ENCODE peak calls at places on chromosome 11, in five cellular contexts. One of them, this sample, is unnamed.

GRCh38 chr11:92667446-92668165 is 301.8 kb upstream of the MTNR1B start:
- DNase-seq in tibial nerve: no peak
- DNase-seq in CD4-positive, alpha-beta memory T cell: no peak
- DNase-seq in endothelial cell: no peak
- DNase-seq in caudate nucleus: no peak
- DNase-seq in this sample: no peak

GRCh38 chr11:35394941-35395340 is 24.4 kb downstream of the SLC1A2 start:
- DNase-seq in CD4-positive, alpha-beta memory T cell: no peak
- DNase-seq in tibial nerve: no peak
- DNase-seq in endothelial cell: no peak
- DNase-seq in caudate nucleus: no peak
- DNase-seq in this sample: no peak

GRCh38 chr11:73894725-73895335 is 18.0 kb downstream of the PAAF1 start:
- DNase-seq in tibial nerve: no peak
- DNase-seq in endothelial cell: no peak
- DNase-seq in caudate nucleus: no peak
- DNase-seq in CD4-positive, alpha-beta memory T cell: no peak
- DNase-seq in this sample: no peak

GRCh38 chr11:62602141-62603071 is 741 bp upstream of the MTA2 start:
- DNase-seq in tibial nerve: peak
- DNase-seq in CD4-positive, alpha-beta memory T cell: no peak
- DNase-seq in endothelial cell: peak
- DNase-seq in caudate nucleus: peak
- DNase-seq in this sample: no peak

GRCh38 chr11:72962084-72962483 is 147.9 kb downstream of the ATG16L2 start:
- DNase-seq in CD4-positive, alpha-beta memory T cell: no peak
- DNase-seq in caudate nucleus: no peak
- DNase-seq in endothelial cell: no peak
- DNase-seq in tibial nerve: no peak
- DNase-seq in this sample: no peak

GRCh38 chr11:70783821-70784220 is 385.5 kb downstream of the CTTN start:
- DNase-seq in endothelial cell: no peak
- DNase-seq in tibial nerve: no peak
- DNase-seq in caudate nucleus: no peak
- DNase-seq in CD4-positive, alpha-beta memory T cell: no peak
- DNase-seq in this sample: no peak

GRCh38 chr11:62171261-62171723 is 18.7 kb upstream of the SCGB1D1 start:
- DNase-seq in CD4-positive, alpha-beta memory T cell: peak
- DNase-seq in tibial nerve: peak
- DNase-seq in endothelial cell: peak
- DNase-seq in caudate nucleus: no peak
- DNase-seq in this sample: peak

GRCh38 chr11:44977493-44977984 is 26.9 kb upstream of the TP53I11 start:
- DNase-seq in tibial nerve: no peak
- DNase-seq in endothelial cell: peak
- DNase-seq in caudate nucleus: no peak
- DNase-seq in CD4-positive, alpha-beta memory T cell: no peak
- DNase-seq in this sample: no peak

GRCh38 chr11:33893711-33894401 is 2.0 kb upstream of the LMO2 start:
- DNase-seq in endothelial cell: no peak
- DNase-seq in caudate nucleus: no peak
- DNase-seq in tibial nerve: no peak
- DNase-seq in CD4-positive, alpha-beta memory T cell: peak
- DNase-seq in this sample: peak

GRCh38 chr11:102007567-102008437 is 39.4 kb upstream of the CFAP300 start:
- DNase-seq in endothelial cell: no peak
- DNase-seq in CD4-positive, alpha-beta memory T cell: no peak
- DNase-seq in tibial nerve: no peak
- DNase-seq in caudate nucleus: no peak
- DNase-seq in this sample: peak

GRCh38 chr11:43631732-43632131 is 48.8 kb upstream of the HSD17B12 start:
- DNase-seq in endothelial cell: no peak
- DNase-seq in tibial nerve: no peak
- DNase-seq in caudate nucleus: no peak
- DNase-seq in CD4-positive, alpha-beta memory T cell: no peak
- DNase-seq in this sample: no peak

GRCh38 chr11:130371004-130371590 is 56.4 kb upstream of the ZBTB44 start:
- DNase-seq in tibial nerve: no peak
- DNase-seq in CD4-positive, alpha-beta memory T cell: no peak
- DNase-seq in caudate nucleus: no peak
- DNase-seq in endothelial cell: no peak
- DNase-seq in this sample: no peak

GRCh38 chr11:15770798-15771414 is 585.4 kb downstream of the SOX6 start:
- DNase-seq in tibial nerve: peak
- DNase-seq in caudate nucleus: no peak
- DNase-seq in CD4-positive, alpha-beta memory T cell: no peak
- DNase-seq in endothelial cell: peak
- DNase-seq in this sample: no peak

GRCh38 chr11:82996966-82997606 is 74.6 kb downstream of the RAB30 start:
- DNase-seq in CD4-positive, alpha-beta memory T cell: no peak
- DNase-seq in tibial nerve: no peak
- DNase-seq in endothelial cell: no peak
- DNase-seq in caudate nucleus: no peak
- DNase-seq in this sample: peak

GRCh38 chr11:9219572-9219971 is 45.6 kb downstream of the DENND5A start:
- DNase-seq in caudate nucleus: no peak
- DNase-seq in tibial nerve: peak
- DNase-seq in endothelial cell: no peak
- DNase-seq in CD4-positive, alpha-beta memory T cell: no peak
- DNase-seq in this sample: no peak

GRCh38 chr11:114066046-114066648 is 6.6 kb downstream of the ZBTB16 start:
- DNase-seq in caudate nucleus: no peak
- DNase-seq in endothelial cell: no peak
- DNase-seq in CD4-positive, alpha-beta memory T cell: peak
- DNase-seq in tibial nerve: no peak
- DNase-seq in this sample: no peak

GRCh38 chr11:197741-198235 is 4.9 kb downstream of the SCGB1C1 start:
- DNase-seq in endothelial cell: no peak
- DNase-seq in CD4-positive, alpha-beta memory T cell: no peak
- DNase-seq in caudate nucleus: no peak
- DNase-seq in tibial nerve: no peak
- DNase-seq in this sample: no peak

GRCh38 chr11:46868912-46869311 is 22.8 kb upstream of the CKAP5 start:
- DNase-seq in CD4-positive, alpha-beta memory T cell: no peak
- DNase-seq in tibial nerve: no peak
- DNase-seq in endothelial cell: no peak
- DNase-seq in caudate nucleus: no peak
- DNase-seq in this sample: no peak

GRCh38 chr11:102560555-102561011 is 30.0 kb upstream of the MMP7 start:
- DNase-seq in caudate nucleus: no peak
- DNase-seq in CD4-positive, alpha-beta memory T cell: no peak
- DNase-seq in endothelial cell: no peak
- DNase-seq in tibial nerve: peak
- DNase-seq in this sample: peak

GRCh38 chr11:116243975-116244374 is 528.8 kb downstream of the BUD13 start:
- DNase-seq in caudate nucleus: no peak
- DNase-seq in endothelial cell: no peak
- DNase-seq in tibial nerve: no peak
- DNase-seq in CD4-positive, alpha-beta memory T cell: no peak
- DNase-seq in this sample: no peak

GRCh38 chr11:102757823-102758549 is 22.4 kb downstream of the MMP10 start:
- DNase-seq in tibial nerve: no peak
- DNase-seq in caudate nucleus: no peak
- DNase-seq in endothelial cell: no peak
- DNase-seq in CD4-positive, alpha-beta memory T cell: no peak
- DNase-seq in this sample: no peak

This sample was measured in GM12878.